ENCODE peak calls at places on chromosomes 13 and 19, in nine cellular contexts. R is skeletal muscle cell; D is HFF-Myc; P is Jurkat, Clone E6-1; C is CD8-positive, alpha-beta T cell; S is transverse colon; O is left ventricle myocardium inferior; W is fibroblast of pulmonary artery; L is SK-N-MC. J is an unnamed sample.

GRCh38 chr19:28169168-28169862 is 1043.6 kb downstream of the UQCRFS1 start:
- DNase-seq in R (no peak), D (no peak), P (no peak), C (no peak), S (no peak), O (no peak), W (no peak), L (no peak), J (peak)

GRCh38 chr13:30032263-30032662 is 181.8 kb upstream of the UBL3 start:
- DNase-seq in R (no peak), D (no peak), P (no peak), C (no peak), S (no peak), O (no peak), W (no peak), L (no peak), J (no peak)

GRCh38 chr13:25196971-25197370 is 24.9 kb upstream of the AMER2 start:
- DNase-seq in R (no peak), D (no peak), P (no peak), C (no peak), S (no peak), O (no peak), W (no peak), L (no peak), J (no peak)

GRCh38 chr19:5118026-5118425 is 149.1 kb downstream of the KDM4B start:
- DNase-seq in R (no peak), D (no peak), P (no peak), C (no peak), S (no peak), O (no peak), W (no peak), L (no peak), J (no peak)

GRCh38 chr13:44396963-44397580 is 23.4 kb downstream of the SERP2 start:
- DNase-seq in R (peak), D (no peak), P (no peak), C (no peak), S (no peak), O (peak), W (peak), L (no peak), J (no peak)

GRCh38 chr13:112693831-112694497 is 4.1 kb downstream of the ATP11A start:
- DNase-seq in R (no peak), D (no peak), P (no peak), C (no peak), S (no peak), O (no peak), W (peak), L (no peak), J (no peak)

GRCh38 chr19:40990972-40991381 is at the start of gene CYP2B6:
- DNase-seq in R (no peak), D (no peak), P (no peak), C (no peak), S (peak), O (no peak), W (no peak), L (no peak), J (no peak)

GRCh38 chr19:50705422-50706019 is 14.1 kb downstream of the SHANK1 start:
- DNase-seq in R (peak), D (peak), P (peak), C (no peak), S (no peak), O (no peak), W (peak), L (no peak), J (peak)

GRCh38 chr19:38846097-38846496 is 3.7 kb downstream of the HNRNPL start:
- DNase-seq in R (no peak), D (no peak), P (no peak), C (no peak), S (no peak), O (no peak), W (no peak), L (no peak), J (peak)

GRCh38 chr13:78881746-78882145 is 222.8 kb upstream of the OBI1 start:
- DNase-seq in R (no peak), D (no peak), P (no peak), C (no peak), S (no peak), O (no peak), W (no peak), L (no peak), J (no peak)

GRCh38 chr13:101417043-101417406 is 717 bp upstream of the NALCN start:
- DNase-seq in R (no peak), D (no peak), P (no peak), C (no peak), S (no peak), O (no peak), W (peak), L (no peak), J (peak)

GRCh38 chr13:63636231-63636993 is 2220.8 kb upstream of the PCDH20 start:
- DNase-seq in R (no peak), D (no peak), P (peak), C (no peak), S (no peak), O (no peak), W (peak), L (no peak), J (peak)

GRCh38 chr19:10113592-10113963 is 2.1 kb downstream of the P2RY11 start:
- DNase-seq in R (no peak), D (no peak), P (no peak), C (no peak), S (no peak), O (no peak), W (no peak), L (no peak), J (peak)

GRCh38 chr13:104586010-104586746 is 1520.0 kb upstream of the SLC10A2 start:
- DNase-seq in R (peak), D (no peak), P (no peak), C (no peak), S (peak), O (no peak), W (peak), L (no peak), J (no peak)

GRCh38 chr19:46181386-46181774 is 33.3 kb downstream of the IGFL2 start:
- DNase-seq in R (peak), D (no peak), P (no peak), C (no peak), S (no peak), O (no peak), W (peak), L (no peak), J (peak)

GRCh38 chr13:30708541-30708940 is 26.8 kb upstream of the ALOX5AP start:
- DNase-seq in R (no peak), D (no peak), P (no peak), C (no peak), S (no peak), O (no peak), W (peak), L (no peak), J (no peak)

GRCh38 chr13:44685641-44686040 is 109.5 kb upstream of the TSC22D1 start:
- DNase-seq in R (no peak), D (no peak), P (peak), C (no peak), S (no peak), O (no peak), W (peak), L (no peak), J (no peak)

GRCh38 chr13:93039131-93039530 is 187.5 kb upstream of the GPC6 start:
- DNase-seq in R (peak), D (no peak), P (no peak), C (no peak), S (no peak), O (no peak), W (peak), L (no peak), J (no peak)

GRCh38 chr13:50071399-50071798 is 56.2 kb downstream of the KCNRG start:
- DNase-seq in R (no peak), D (no peak), P (peak), C (no peak), S (no peak), O (no peak), W (no peak), L (no peak), J (no peak)

GRCh38 chr13:47672245-47672975 is 328.7 kb downstream of the SUCLA2 start:
- DNase-seq in R (peak), D (no peak), P (no peak), C (no peak), S (no peak), O (no peak), W (peak), L (no peak), J (no peak)

GRCh38 chr19:48925240-48925843 is 8.2 kb upstream of the DHDH start:
- DNase-seq in R (peak), D (no peak), P (no peak), C (no peak), S (no peak), O (no peak), W (peak), L (no peak), J (no peak)

GRCh38 chr13:63699948-63700347 is 2284.3 kb upstream of the PCDH20 start:
- DNase-seq in R (no peak), D (no peak), P (no peak), C (no peak), S (no peak), O (no peak), W (no peak), L (no peak), J (no peak)

GRCh38 chr19:17448190-17448967 is at the start of gene TMEM221:
- DNase-seq in R (no peak), D (no peak), P (no peak), C (peak), S (peak), O (peak), W (peak), L (no peak), J (peak)

GRCh38 chr19:18419195-18419698 is at the start of gene SSBP4:
- DNase-seq in R (no peak), D (no peak), P (no peak), C (peak), S (peak), O (peak), W (peak), L (no peak), J (peak)

GRCh38 chr19:45254044-45254531 is 3.0 kb downstream of the MARK4 start:
- DNase-seq in R (no peak), D (no peak), P (no peak), C (no peak), S (no peak), O (no peak), W (no peak), L (no peak), J (peak)

GRCh38 chr19:21751379-21751778 is 16.0 kb downstream of the ZNF100 start:
- DNase-seq in R (peak), D (no peak), P (no peak), C (no peak), S (no peak), O (no peak), W (peak), L (no peak), J (no peak)

GRCh38 chr13:100454876-100455275 is 133.7 kb downstream of the GGACT start:
- DNase-seq in R (no peak), D (peak), P (no peak), C (no peak), S (no peak), O (no peak), W (peak), L (no peak), J (no peak)

GRCh38 chr19:38736036-38736412 is 8.2 kb downstream of the CAPN12 start:
- DNase-seq in R (no peak), D (no peak), P (no peak), C (peak), S (peak), O (peak), W (no peak), L (no peak), J (peak)

GRCh38 chr13:58960909-58961308 is 1202.8 kb downstream of the DIAPH3 start:
- DNase-seq in R (peak), D (no peak), P (peak), C (no peak), S (no peak), O (no peak), W (peak), L (peak), J (peak)

GRCh38 chr13:51771418-51772104 is 32.4 kb downstream of the DHRS12 start:
- DNase-seq in R (no peak), D (no peak), P (no peak), C (no peak), S (no peak), O (no peak), W (no peak), L (no peak), J (no peak)

GRCh38 chr13:40644838-40645620 is 21.4 kb downstream of the FOXO1 start:
- DNase-seq in R (no peak), D (no peak), P (no peak), C (no peak), S (no peak), O (no peak), W (no peak), L (no peak), J (no peak)

GRCh38 chr19:51339313-51339686 is 2.6 kb downstream of the VSIG10L start:
- DNase-seq in R (no peak), D (no peak), P (no peak), C (no peak), S (no peak), O (no peak), W (no peak), L (no peak), J (peak)

GRCh38 chr13:76971215-76971614 is 20.7 kb upstream of the CLN5 start:
- DNase-seq in R (no peak), D (no peak), P (no peak), C (no peak), S (no peak), O (no peak), W (no peak), L (no peak), J (no peak)

GRCh38 chr19:51256053-51256682 is 5.3 kb downstream of the SIGLECL1 start:
- DNase-seq in R (no peak), D (no peak), P (no peak), C (no peak), S (no peak), O (no peak), W (no peak), L (no peak), J (no peak)

GRCh38 chr19:32388393-32388724 is 17.2 kb upstream of the DPY19L3 start:
- DNase-seq in R (no peak), D (no peak), P (no peak), C (no peak), S (no peak), O (no peak), W (no peak), L (no peak), J (no peak)

GRCh38 chr13:36298535-36299068 is 988 bp upstream of the CCDC169 start:
- DNase-seq in R (no peak), D (no peak), P (no peak), C (no peak), S (no peak), O (no peak), W (no peak), L (no peak), J (peak)

GRCh38 chr13:46181799-46182490 is at the start of gene LCP1:
- DNase-seq in R (no peak), D (no peak), P (peak), C (peak), S (peak), O (no peak), W (no peak), L (no peak), J (no peak)

GRCh38 chr13:90717451-90717936 is 630.0 kb upstream of the MIR17HG start:
- DNase-seq in R (peak), D (peak), P (no peak), C (no peak), S (no peak), O (no peak), W (peak), L (no peak), J (no peak)

GRCh38 chr13:42214445-42214844 is 57.5 kb upstream of the AKAP11 start:
- DNase-seq in R (no peak), D (no peak), P (no peak), C (no peak), S (no peak), O (no peak), W (no peak), L (no peak), J (no peak)

J was measured in H7.